ENCODE peak calls at places on chromosomes 16 and 17, in nine cellular contexts. One of them, this sample, is unnamed.

GRCh38 chr17:48498168-48498840 is 32.5 kb downstream of the HOXB1 start:
- DNase-seq in PC-9: peak
- DNase-seq in A549: no peak
- DNase-seq in HepG2: no peak
- DNase-seq in transverse colon: no peak
- DNase-seq in left ventricle myocardium inferior: no peak
- DNase-seq in lung: no peak
- DNase-seq in AG09309: no peak
- DNase-seq in right lobe of liver: no peak
- DNase-seq in this sample: no peak

GRCh38 chr17:80949451-80950421 is 41.9 kb upstream of the CHMP6 start:
- DNase-seq in PC-9: no peak
- DNase-seq in A549: no peak
- DNase-seq in HepG2: no peak
- DNase-seq in transverse colon: peak
- DNase-seq in left ventricle myocardium inferior: no peak
- DNase-seq in lung: no peak
- DNase-seq in AG09309: no peak
- DNase-seq in right lobe of liver: peak
- DNase-seq in this sample: no peak

GRCh38 chr16:2286550-2286949 is 18.6 kb upstream of the RNPS1 start:
- DNase-seq in PC-9: no peak
- DNase-seq in A549: no peak
- DNase-seq in HepG2: no peak
- DNase-seq in transverse colon: no peak
- DNase-seq in left ventricle myocardium inferior: no peak
- DNase-seq in lung: no peak
- DNase-seq in AG09309: no peak
- DNase-seq in right lobe of liver: no peak
- DNase-seq in this sample: no peak

GRCh38 chr16:9081183-9081582 is 10.3 kb upstream of the HAPSTR1 start:
- DNase-seq in PC-9: no peak
- DNase-seq in A549: no peak
- DNase-seq in HepG2: no peak
- DNase-seq in transverse colon: no peak
- DNase-seq in left ventricle myocardium inferior: no peak
- DNase-seq in lung: no peak
- DNase-seq in AG09309: no peak
- DNase-seq in right lobe of liver: no peak
- DNase-seq in this sample: no peak

GRCh38 chr16:3076577-3076976 is 11.1 kb downstream of the IL32 start:
- DNase-seq in PC-9: no peak
- DNase-seq in A549: no peak
- DNase-seq in HepG2: no peak
- DNase-seq in transverse colon: no peak
- DNase-seq in left ventricle myocardium inferior: no peak
- DNase-seq in lung: no peak
- DNase-seq in AG09309: no peak
- DNase-seq in right lobe of liver: peak
- DNase-seq in this sample: no peak

GRCh38 chr16:86383488-86384262 is 126.7 kb upstream of the FOXF1 start:
- DNase-seq in PC-9: peak
- DNase-seq in A549: peak
- DNase-seq in HepG2: no peak
- DNase-seq in transverse colon: no peak
- DNase-seq in left ventricle myocardium inferior: no peak
- DNase-seq in lung: no peak
- DNase-seq in AG09309: no peak
- DNase-seq in right lobe of liver: no peak
- DNase-seq in this sample: no peak

GRCh38 chr17:73706858-73707257 is 62.6 kb upstream of the SDK2 start:
- DNase-seq in PC-9: no peak
- DNase-seq in A549: no peak
- DNase-seq in HepG2: no peak
- DNase-seq in transverse colon: no peak
- DNase-seq in left ventricle myocardium inferior: no peak
- DNase-seq in lung: no peak
- DNase-seq in AG09309: no peak
- DNase-seq in right lobe of liver: no peak
- DNase-seq in this sample: no peak

GRCh38 chr16:14278749-14279148 is 207.6 kb downstream of the MRTFB start:
- DNase-seq in PC-9: no peak
- DNase-seq in A549: no peak
- DNase-seq in HepG2: peak
- DNase-seq in transverse colon: no peak
- DNase-seq in left ventricle myocardium inferior: no peak
- DNase-seq in lung: no peak
- DNase-seq in AG09309: no peak
- DNase-seq in right lobe of liver: no peak
- DNase-seq in this sample: no peak

GRCh38 chr16:456891-457483 is 31.5 kb downstream of the RAB11FIP3 start:
- DNase-seq in PC-9: no peak
- DNase-seq in A549: no peak
- DNase-seq in HepG2: no peak
- DNase-seq in transverse colon: no peak
- DNase-seq in left ventricle myocardium inferior: no peak
- DNase-seq in lung: no peak
- DNase-seq in AG09309: no peak
- DNase-seq in right lobe of liver: no peak
- DNase-seq in this sample: no peak

GRCh38 chr17:74631468-74632195 is 8.1 kb upstream of the CD300E start:
- DNase-seq in PC-9: no peak
- DNase-seq in A549: no peak
- DNase-seq in HepG2: no peak
- DNase-seq in transverse colon: no peak
- DNase-seq in left ventricle myocardium inferior: no peak
- DNase-seq in lung: no peak
- DNase-seq in AG09309: peak
- DNase-seq in right lobe of liver: no peak
- DNase-seq in this sample: no peak

GRCh38 chr17:32496348-32497078 is 9.7 kb downstream of the CDK5R1 start:
- DNase-seq in PC-9: no peak
- DNase-seq in A549: no peak
- DNase-seq in HepG2: no peak
- DNase-seq in transverse colon: no peak
- DNase-seq in left ventricle myocardium inferior: no peak
- DNase-seq in lung: no peak
- DNase-seq in AG09309: peak
- DNase-seq in right lobe of liver: no peak
- DNase-seq in this sample: no peak

GRCh38 chr17:81631482-81631881 is 5.4 kb downstream of the NPLOC4 start:
- DNase-seq in PC-9: no peak
- DNase-seq in A549: no peak
- DNase-seq in HepG2: no peak
- DNase-seq in transverse colon: no peak
- DNase-seq in left ventricle myocardium inferior: no peak
- DNase-seq in lung: no peak
- DNase-seq in AG09309: no peak
- DNase-seq in right lobe of liver: no peak
- DNase-seq in this sample: no peak

GRCh38 chr17:5912927-5913565 is 157.1 kb upstream of the WSCD1 start:
- DNase-seq in PC-9: no peak
- DNase-seq in A549: no peak
- DNase-seq in HepG2: no peak
- DNase-seq in transverse colon: no peak
- DNase-seq in left ventricle myocardium inferior: no peak
- DNase-seq in lung: no peak
- DNase-seq in AG09309: no peak
- DNase-seq in right lobe of liver: no peak
- DNase-seq in this sample: no peak
- TF ChIP-seq CTCF in PC-9: no peak
- TF ChIP-seq CTCF in A549: no peak
- TF ChIP-seq CTCF in HepG2: no peak
- TF ChIP-seq CTCF in transverse colon: no peak
- TF ChIP-seq CTCF in left ventricle myocardium inferior: no peak
- TF ChIP-seq CTCF in lung: no peak
- TF ChIP-seq CTCF in AG09309: no peak
- TF ChIP-seq CTCF in right lobe of liver: no peak
- TF ChIP-seq CTCF in this sample: no peak

GRCh38 chr17:46122486-46122871 is 70.8 kb downstream of the KANSL1 start:
- DNase-seq in PC-9: no peak
- DNase-seq in A549: no peak
- DNase-seq in HepG2: no peak
- DNase-seq in transverse colon: no peak
- DNase-seq in left ventricle myocardium inferior: no peak
- DNase-seq in lung: no peak
- DNase-seq in AG09309: no peak
- DNase-seq in right lobe of liver: no peak
- DNase-seq in this sample: no peak
- H3K4me3 ChIP-seq in PC-9: no peak
- H3K4me3 ChIP-seq in A549: no peak
- H3K4me3 ChIP-seq in HepG2: no peak
- H3K4me3 ChIP-seq in transverse colon: no peak
- H3K4me3 ChIP-seq in left ventricle myocardium inferior: no peak
- H3K4me3 ChIP-seq in lung: no peak
- H3K4me3 ChIP-seq in AG09309: no peak
- H3K4me3 ChIP-seq in right lobe of liver: no peak
- H3K4me3 ChIP-seq in this sample: no peak

GRCh38 chr17:43784068-43784467 is 3.8 kb downstream of the CFAP97D1 start:
- DNase-seq in PC-9: no peak
- DNase-seq in A549: no peak
- DNase-seq in HepG2: no peak
- DNase-seq in transverse colon: no peak
- DNase-seq in left ventricle myocardium inferior: no peak
- DNase-seq in lung: no peak
- DNase-seq in AG09309: no peak
- DNase-seq in right lobe of liver: no peak
- DNase-seq in this sample: no peak

GRCh38 chr17:43780135-43780534 is at the start of gene CFAP97D1:
- DNase-seq in PC-9: no peak
- DNase-seq in A549: no peak
- DNase-seq in HepG2: no peak
- DNase-seq in transverse colon: no peak
- DNase-seq in left ventricle myocardium inferior: no peak
- DNase-seq in lung: no peak
- DNase-seq in AG09309: no peak
- DNase-seq in right lobe of liver: no peak
- DNase-seq in this sample: no peak

GRCh38 chr17:43778337-43779144 is at the start of gene DUSP3:
- DNase-seq in PC-9: peak
- DNase-seq in A549: peak
- DNase-seq in HepG2: peak
- DNase-seq in transverse colon: peak
- DNase-seq in left ventricle myocardium inferior: peak
- DNase-seq in lung: peak
- DNase-seq in AG09309: peak
- DNase-seq in right lobe of liver: peak
- DNase-seq in this sample: peak

GRCh38 chr17:43782903-43783462 is 2.7 kb downstream of the CFAP97D1 start:
- DNase-seq in PC-9: no peak
- DNase-seq in A549: no peak
- DNase-seq in HepG2: no peak
- DNase-seq in transverse colon: no peak
- DNase-seq in left ventricle myocardium inferior: no peak
- DNase-seq in lung: no peak
- DNase-seq in AG09309: no peak
- DNase-seq in right lobe of liver: no peak
- DNase-seq in this sample: no peak

DNA sequence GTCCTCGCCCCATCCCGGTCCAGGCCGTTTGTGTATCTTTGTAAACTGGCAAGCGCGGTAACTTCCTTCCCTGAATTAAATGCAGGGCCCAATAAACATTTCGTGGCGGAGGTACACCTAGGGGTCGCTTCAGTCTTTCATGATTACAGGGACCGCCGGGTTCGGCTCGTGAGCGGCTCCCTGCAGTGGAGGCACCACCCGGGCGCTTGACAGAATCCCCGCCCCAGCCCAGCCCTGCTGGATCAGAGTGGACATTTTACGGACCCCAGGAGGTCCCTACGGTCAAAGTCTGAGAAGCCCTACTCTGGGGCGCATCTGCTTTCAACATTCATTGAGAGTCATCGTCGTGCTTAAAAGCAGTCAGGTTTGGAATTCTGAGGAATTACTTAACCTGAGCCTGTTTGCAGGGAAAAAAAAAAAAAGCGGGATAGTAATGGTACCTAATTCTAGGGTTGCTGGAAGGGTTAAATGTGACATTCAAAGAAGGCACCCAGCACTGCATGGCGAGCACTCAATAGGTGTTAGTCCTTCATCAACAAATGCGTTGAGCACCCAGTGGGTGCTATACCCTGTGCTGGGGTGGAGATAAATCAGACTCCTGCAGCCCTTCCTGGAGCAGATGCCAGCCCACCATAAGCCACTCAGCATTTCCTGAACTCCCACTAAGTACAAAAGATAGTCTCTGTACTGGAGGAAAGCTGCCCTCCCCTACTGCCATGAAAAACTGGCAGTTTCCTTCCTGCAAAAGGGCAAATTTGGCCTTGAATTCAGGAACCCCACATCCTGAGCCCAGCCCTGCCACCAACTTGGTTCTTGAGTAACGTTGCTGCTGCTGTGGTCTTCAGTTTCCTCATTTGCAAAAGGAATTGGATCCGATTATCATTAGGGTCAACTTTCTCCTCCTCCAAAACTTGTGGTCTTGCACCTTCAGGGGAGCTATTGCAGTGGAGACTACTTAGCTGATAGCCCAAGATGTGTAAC is 658 bp upstream of the DUSP3 start:
- DNase-seq in PC-9: no peak
- DNase-seq in A549: peak
- DNase-seq in HepG2: peak
- DNase-seq in transverse colon: no peak
- DNase-seq in left ventricle myocardium inferior: no peak
- DNase-seq in lung: no peak
- DNase-seq in AG09309: no peak
- DNase-seq in right lobe of liver: no peak
- DNase-seq in this sample: no peak
- TF ChIP-seq CTCF in PC-9: peak
- TF ChIP-seq CTCF in A549: peak
- TF ChIP-seq CTCF in HepG2: peak
- TF ChIP-seq CTCF in transverse colon: no peak
- TF ChIP-seq CTCF in left ventricle myocardium inferior: peak
- TF ChIP-seq CTCF in lung: no peak
- TF ChIP-seq CTCF in AG09309: peak
- TF ChIP-seq CTCF in right lobe of liver: peak
- TF ChIP-seq CTCF in this sample: peak

GRCh38 chr17:10681866-10682446 is 15.4 kb downstream of the SCO1 start:
- DNase-seq in PC-9: no peak
- DNase-seq in A549: no peak
- DNase-seq in HepG2: no peak
- DNase-seq in transverse colon: no peak
- DNase-seq in left ventricle myocardium inferior: no peak
- DNase-seq in lung: no peak
- DNase-seq in AG09309: peak
- DNase-seq in right lobe of liver: no peak
- DNase-seq in this sample: no peak

GRCh38 chr17:10683853-10684252 is 13.5 kb downstream of the SCO1 start:
- DNase-seq in PC-9: no peak
- DNase-seq in A549: peak
- DNase-seq in HepG2: peak
- DNase-seq in transverse colon: no peak
- DNase-seq in left ventricle myocardium inferior: no peak
- DNase-seq in lung: no peak
- DNase-seq in AG09309: peak
- DNase-seq in right lobe of liver: no peak
- DNase-seq in this sample: no peak

DNA sequence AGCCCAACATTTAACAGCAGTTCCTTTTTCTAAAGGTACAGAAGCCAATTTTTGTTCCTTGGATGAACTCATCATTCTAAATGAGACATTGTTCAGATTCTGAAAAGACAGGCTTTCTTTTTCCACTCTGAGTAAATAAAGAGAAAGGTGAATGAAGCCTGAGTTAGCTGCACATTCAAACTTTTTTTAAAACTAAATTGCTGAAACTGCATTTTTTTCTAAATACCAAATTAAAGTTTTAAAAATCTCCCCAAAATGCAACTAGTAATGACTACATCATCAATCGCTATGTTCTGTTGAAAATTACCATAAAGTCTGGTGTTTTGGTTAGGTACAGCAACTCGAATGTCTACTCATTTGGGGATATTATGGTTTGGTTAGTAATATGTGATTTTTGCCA is 9.8 kb downstream of the SCO1 start:
- DNase-seq in PC-9: no peak
- DNase-seq in A549: no peak
- DNase-seq in HepG2: no peak
- DNase-seq in transverse colon: no peak
- DNase-seq in left ventricle myocardium inferior: no peak
- DNase-seq in lung: no peak
- DNase-seq in AG09309: no peak
- DNase-seq in right lobe of liver: no peak
- DNase-seq in this sample: no peak
- H3K4me3 ChIP-seq in PC-9: no peak
- H3K4me3 ChIP-seq in A549: no peak
- H3K4me3 ChIP-seq in HepG2: no peak
- H3K4me3 ChIP-seq in transverse colon: no peak
- H3K4me3 ChIP-seq in left ventricle myocardium inferior: no peak
- H3K4me3 ChIP-seq in lung: no peak
- H3K4me3 ChIP-seq in AG09309: no peak
- H3K4me3 ChIP-seq in right lobe of liver: no peak
- H3K4me3 ChIP-seq in this sample: no peak

This sample was measured in kidney epithelial cell.